ENCODE peak calls at places on chromosomes 1 and 21, in five cellular contexts. T, F, K, G and P are unnamed samples.

GRCh38 chr21:40615503-40616376 is 231.2 kb downstream of the DSCAM start:
- DNase-seq in T (no peak), G (no peak), K (no peak), F (no peak), P (no peak)

GRCh38 chr1:43039228-43040055 is 80.8 kb upstream of the SLC2A1 start:
- DNase-seq in F (peak), T (no peak), K (no peak), G (no peak), P (no peak)

GRCh38 chr1:40171036-40171435 is 9.8 kb downstream of the RLF start:
- DNase-seq in G (no peak), T (no peak), K (no peak), F (no peak), P (no peak)

GRCh38 chr1:154608522-154609294 is 722 bp upstream of the ADAR start:
- DNase-seq in G (peak), T (peak), F (peak), K (peak), P (no peak)

GRCh38 chr1:32200226-32201010 is at the start of gene CCDC28B:
- DNase-seq in K (peak), F (no peak), T (peak), G (peak), P (peak)

GRCh38 chr1:111738133-111738435 is 1.1 kb downstream of the INKA2 start:
- DNase-seq in K (no peak), F (no peak), G (no peak), T (no peak), P (no peak)

GRCh38 chr21:16932314-16932713 is 580.5 kb upstream of the CXADR start:
- DNase-seq in F (no peak), G (no peak), T (no peak), K (no peak), P (no peak)

GRCh38 chr1:47511825-47512224 is 74.0 kb downstream of the FOXD2 start:
- DNase-seq in K (no peak), T (no peak), F (no peak), G (no peak), P (no peak)

GRCh38 chr1:184686540-184686939 is 68.1 kb downstream of the EDEM3 start:
- DNase-seq in K (no peak), F (peak), G (peak), T (peak), P (no peak)

GRCh38 chr1:21935393-21935804 is 1.7 kb downstream of the HSPG2 start:
- DNase-seq in G (no peak), F (peak), K (no peak), T (no peak), P (no peak)

GRCh38 chr1:103177146-103177850 is 69.0 kb upstream of the COL11A1 start:
- DNase-seq in K (no peak), F (no peak), G (no peak), T (no peak), P (no peak)

GRCh38 chr1:44212355-44213221 is 683 bp upstream of the DMAP1 start:
- DNase-seq in G (no peak), K (no peak), F (no peak), T (no peak), P (no peak)

GRCh38 chr1:59990470-59990869 is 63.9 kb upstream of the CYP2J2 start:
- DNase-seq in G (no peak), K (no peak), T (no peak), F (no peak), P (no peak)

GRCh38 chr21:46110499-46111192 is 12.7 kb downstream of the COL6A2 start:
- DNase-seq in G (peak), K (no peak), T (peak), F (no peak), P (peak)

GRCh38 chr1:147723691-147724323 is 36.6 kb downstream of the GJA5 start:
- DNase-seq in F (peak), T (no peak), K (peak), G (peak), P (peak)

GRCh38 chr1:213244664-213245091 is 193.6 kb downstream of the RPS6KC1 start:
- DNase-seq in T (no peak), K (peak), G (no peak), F (peak), P (no peak)

GRCh38 chr1:61754545-61754944 is 12.3 kb downstream of the PATJ start:
- DNase-seq in T (no peak), F (peak), G (no peak), K (no peak), P (no peak)

GRCh38 chr1:3718764-3719163 is 33.5 kb upstream of the CCDC27 start:
- DNase-seq in T (no peak), F (no peak), G (no peak), K (no peak), P (no peak)

GRCh38 chr1:87329051-87329755 is 523 bp downstream of the LMO4 start:
- DNase-seq in F (peak), K (peak), T (no peak), G (peak), P (peak)

GRCh38 chr1:21508580-21509350 is 458 bp upstream of the ALPL start:
- DNase-seq in T (peak), K (peak), F (no peak), G (peak), P (peak)

GRCh38 chr21:37198989-37199924 is 67.9 kb downstream of the VPS26C start:
- DNase-seq in G (no peak), T (no peak), K (no peak), F (no peak), P (no peak)

GRCh38 chr1:230458509-230458908 is 32.4 kb upstream of the PGBD5 start:
- DNase-seq in F (no peak), G (no peak), K (no peak), T (no peak), P (no peak)

GRCh38 chr1:28775121-28775942 is 36.6 kb upstream of the OPRD1 start:
- DNase-seq in G (peak), T (peak), K (no peak), F (no peak), P (peak)

GRCh38 chr1:2451744-2452582 is 24.1 kb upstream of the PLCH2 start:
- DNase-seq in K (peak), T (no peak), F (peak), G (no peak), P (no peak)

GRCh38 chr1:9716404-9717192 is 65.1 kb downstream of the PIK3CD start:
- DNase-seq in K (no peak), G (no peak), T (no peak), F (no peak), P (no peak)

GRCh38 chr1:41493117-41493536 is 8.6 kb upstream of the EDN2 start:
- DNase-seq in G (no peak), T (no peak), F (no peak), K (peak), P (peak)

GRCh38 chr1:87171199-87171598 is 157.5 kb upstream of the LMO4 start:
- DNase-seq in K (no peak), T (no peak), G (no peak), F (no peak), P (no peak)

GRCh38 chr1:224080082-224080774 is 33.7 kb upstream of the FBXO28 start:
- DNase-seq in T (no peak), F (no peak), G (no peak), K (no peak), P (no peak)

GRCh38 chr1:42922687-42923366 is 35.8 kb downstream of the SLC2A1 start:
- DNase-seq in F (peak), G (no peak), T (peak), K (peak), P (no peak)

GRCh38 chr1:84174051-84174556 is 30.0 kb downstream of the PRKACB start:
- DNase-seq in G (no peak), K (peak), T (no peak), F (peak), P (no peak)

GRCh38 chr1:44405804-44406743 is 1.0 kb downstream of the RNF220 start:
- DNase-seq in T (no peak), G (peak), K (peak), F (peak), P (no peak)

GRCh38 chr1:234280500-234280899 is 92.8 kb upstream of the COA6 start:
- DNase-seq in T (no peak), F (no peak), K (no peak), G (no peak), P (no peak)

GRCh38 chr1:6488602-6489382 is 2.7 kb downstream of the PLEKHG5 start:
- DNase-seq in F (no peak), K (no peak), T (no peak), G (no peak), P (no peak)

GRCh38 chr1:3651011-3651938 is 1.0 kb upstream of the TP73 start:
- DNase-seq in K (no peak), G (peak), T (no peak), F (no peak), P (no peak)

GRCh38 chr1:48761986-48762385 is 14.7 kb downstream of the BEND5 start:
- DNase-seq in G (no peak), K (no peak), T (no peak), F (no peak), P (no peak)

GRCh38 chr1:232039303-232039702 is 412.7 kb downstream of the DISC1 start:
- DNase-seq in G (no peak), T (no peak), F (no peak), K (no peak), P (no peak)
- TF ChIP-seq POLR2A in G (no peak), T (no peak), F (no peak), K (no peak), P (no peak)

DNA sequence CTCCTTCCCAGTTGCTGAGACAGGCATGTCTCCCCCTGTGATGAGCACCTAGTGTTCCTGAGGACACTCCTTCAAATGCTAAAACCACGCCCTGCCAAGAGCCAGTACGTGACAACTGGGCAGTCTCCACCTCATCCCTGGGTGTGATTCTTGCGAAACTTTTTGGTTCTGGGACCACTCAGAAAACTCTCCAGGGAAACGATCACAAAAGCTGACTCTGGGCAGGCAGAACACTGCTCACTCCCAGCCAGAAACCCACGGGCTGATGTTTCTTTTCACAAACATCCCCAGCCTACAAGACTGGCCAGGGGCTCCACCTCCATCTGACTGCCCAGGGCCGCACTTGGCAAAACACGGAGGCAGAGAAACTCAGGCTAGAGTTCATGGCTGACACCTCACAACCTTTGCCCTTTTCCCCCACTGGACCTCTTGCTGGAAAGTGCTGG is 24.4 kb downstream of the DHRS3 start:
- DNase-seq in G (peak), T (peak), F (no peak), K (no peak), P (peak)
- TF ChIP-seq POLR2A in G (no peak), T (no peak), F (no peak), K (no peak), P (no peak)

GRCh38 chr1:16013908-16014258 is 4.0 kb downstream of the HSPB7 start:
- DNase-seq in G (no peak), T (no peak), K (no peak), F (no peak), P (no peak)

GRCh38 chr1:16010837-16011236 is 6.8 kb downstream of the SRARP start:
- DNase-seq in K (no peak), F (no peak), T (no peak), G (no peak), P (no peak)

GRCh38 chr1:16013220-16013907 is 4.5 kb downstream of the HSPB7 start:
- DNase-seq in F (peak), T (no peak), K (peak), G (peak), P (peak)

GRCh38 chr1:16011936-16012589 is 5.8 kb downstream of the HSPB7 start:
- DNase-seq in T (no peak), F (no peak), K (no peak), G (no peak), P (no peak)

GRCh38 chr1:16012590-16013219 is 5.1 kb downstream of the HSPB7 start:
- DNase-seq in G (peak), T (peak), K (peak), F (peak), P (peak)
- TF ChIP-seq POLR2A in G (no peak), T (no peak), K (no peak), F (no peak), P (no peak)

DNA sequence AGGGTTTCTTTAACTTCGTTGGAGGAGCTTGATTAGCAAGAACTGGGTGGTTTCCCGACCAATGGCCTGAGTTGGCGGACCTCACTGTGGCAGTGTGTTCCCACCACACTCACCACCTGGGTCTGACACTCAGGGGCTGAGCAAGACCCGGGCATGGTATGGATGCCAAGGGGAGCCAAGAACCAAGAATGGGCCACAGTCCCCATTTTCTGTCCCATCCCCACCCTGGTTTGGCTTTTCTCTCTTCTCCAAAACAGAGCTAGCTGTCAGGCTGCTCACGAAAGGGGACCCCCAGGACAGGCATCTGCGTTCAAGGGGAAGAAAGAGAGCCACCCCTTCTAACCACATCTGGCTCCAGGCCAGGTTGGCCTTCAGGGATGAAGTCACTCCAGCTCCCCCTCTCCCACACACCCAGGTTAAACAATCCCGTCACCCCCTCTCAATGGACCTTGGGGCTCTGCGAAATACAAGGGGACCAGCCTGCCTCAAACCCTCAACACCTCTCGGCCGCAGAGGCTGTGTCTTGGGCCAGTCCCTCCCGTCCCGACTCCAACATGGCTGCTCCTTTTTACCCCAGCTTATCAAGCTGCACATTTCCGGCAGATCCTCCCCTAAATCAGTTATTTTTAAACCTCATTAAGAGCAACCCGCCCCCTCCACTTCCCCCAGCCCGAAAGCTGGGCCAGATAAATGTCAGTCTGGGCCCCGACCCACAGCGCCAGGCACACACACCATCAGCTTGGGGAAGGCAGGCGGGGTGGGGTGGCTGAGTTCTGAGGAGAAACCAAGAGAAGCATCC is 3.4 kb downstream of the TAGLN2 start:
- DNase-seq in K (no peak), G (peak), T (no peak), F (no peak), P (no peak)
- TF ChIP-seq POLR2A in K (no peak), G (no peak), T (no peak), F (no peak), P (no peak)

DNA sequence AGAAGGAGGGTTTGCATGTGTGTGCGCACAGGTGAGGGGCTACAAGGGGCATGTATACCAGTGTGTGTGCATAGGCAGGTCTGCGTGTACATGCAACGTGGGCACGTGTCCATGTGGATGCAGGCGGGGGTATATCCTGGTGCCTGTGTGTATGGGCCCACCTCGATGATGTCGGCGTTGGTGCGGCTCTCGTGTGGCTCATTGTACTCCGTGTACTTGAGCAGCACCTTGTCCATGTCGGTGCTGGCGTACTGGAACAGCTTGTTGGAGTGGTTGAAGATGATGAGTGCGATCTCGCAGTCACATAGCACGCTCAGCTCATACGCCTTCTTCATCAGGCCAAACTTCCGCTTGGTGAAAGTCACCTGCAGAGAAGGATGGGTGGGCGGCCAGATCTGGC is 18.3 kb downstream of the MEF2D start:
- DNase-seq in F (no peak), K (no peak), T (no peak), G (no peak), P (no peak)
- TF ChIP-seq POLR2A in F (no peak), K (no peak), T (no peak), G (no peak), P (no peak)

DNA sequence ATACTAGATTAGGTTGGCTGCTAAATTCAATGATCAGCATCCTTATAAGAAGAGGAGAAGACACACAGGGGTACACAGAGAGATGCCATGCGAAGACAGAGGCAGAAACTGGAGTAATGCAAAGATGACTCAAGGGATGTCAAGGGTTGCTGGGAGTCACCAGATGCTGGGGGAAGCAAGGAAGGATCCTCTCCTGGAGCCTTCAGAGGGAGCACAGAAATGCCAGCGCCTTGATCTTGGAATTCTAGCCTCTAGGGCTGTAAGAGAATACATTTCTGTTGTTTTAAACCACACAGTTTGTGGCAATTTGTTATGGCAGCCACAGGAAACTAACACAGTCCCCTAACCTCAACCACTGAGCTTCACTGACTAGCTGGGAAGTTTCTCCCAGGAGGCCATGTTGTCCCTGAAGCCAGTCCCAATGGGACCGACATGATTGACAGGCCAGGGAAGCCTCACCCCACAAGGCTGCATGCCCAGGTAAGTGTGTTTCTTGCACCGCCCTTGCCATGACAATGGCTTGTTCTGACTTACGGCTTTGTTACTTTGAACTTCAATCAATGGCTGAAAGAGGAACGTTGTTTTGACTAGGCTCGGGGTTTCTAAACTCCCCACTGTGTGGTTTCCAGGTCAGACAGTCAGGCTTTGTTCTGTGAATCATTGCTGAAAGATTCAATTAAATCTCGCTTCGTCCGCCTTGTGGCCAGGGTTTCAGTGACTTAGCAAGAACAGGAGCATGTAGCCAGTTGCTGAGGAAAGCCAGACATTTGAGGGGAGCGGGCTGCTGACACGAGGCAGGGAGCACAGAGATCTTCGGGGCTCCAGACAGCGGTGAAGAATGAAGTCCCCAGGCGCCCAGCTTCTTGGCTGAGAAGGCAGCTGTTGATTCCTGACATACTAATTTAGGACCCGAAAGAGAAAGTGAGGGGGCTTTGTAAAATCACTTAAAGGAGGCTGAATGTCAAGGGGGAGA is 62.3 kb downstream of the RUNX1 start:
- DNase-seq in G (no peak), T (no peak), K (no peak), F (peak), P (peak)
- TF ChIP-seq POLR2A in G (no peak), T (no peak), K (no peak), F (no peak), P (no peak)

GRCh38 chr1:244862699-244863490 is 1.4 kb downstream of the HNRNPU start:
- DNase-seq in K (peak), G (peak), F (peak), T (peak), P (peak)
- TF ChIP-seq POLR2A in K (no peak), G (peak), F (peak), T (peak), P (peak)